ENCODE peak calls at places on chromosome 3, in nine cellular contexts. One of them, this sample, is unnamed.

GRCh38 chr3:106755336-106755735 is 621.9 kb upstream of the CCDC54 start:
- DNase-seq in H1: no peak
- DNase-seq in HCT116: no peak
- DNase-seq in ovary: no peak
- DNase-seq in tibial nerve: no peak
- DNase-seq in uterus: no peak
- DNase-seq in testis: no peak
- DNase-seq in right lobe of liver: no peak
- DNase-seq in body of pancreas: no peak
- DNase-seq in this sample: no peak

GRCh38 chr3:105353485-105354161 is 13.1 kb upstream of the ALCAM start:
- DNase-seq in H1: no peak
- DNase-seq in HCT116: no peak
- DNase-seq in ovary: no peak
- DNase-seq in tibial nerve: no peak
- DNase-seq in uterus: no peak
- DNase-seq in testis: peak; percentile 18
- DNase-seq in right lobe of liver: no peak
- DNase-seq in body of pancreas: peak; percentile 13
- DNase-seq in this sample: no peak

GRCh38 chr3:112007641-112008040 is 8.9 kb downstream of the TAGLN3 start:
- DNase-seq in H1: no peak
- DNase-seq in HCT116: no peak
- DNase-seq in ovary: no peak
- DNase-seq in tibial nerve: peak; percentile 32
- DNase-seq in uterus: no peak
- DNase-seq in testis: no peak
- DNase-seq in right lobe of liver: no peak
- DNase-seq in body of pancreas: no peak
- DNase-seq in this sample: no peak

GRCh38 chr3:114904633-114905032 is 242.5 kb downstream of the ZBTB20 start:
- DNase-seq in H1: no peak
- DNase-seq in HCT116: no peak
- DNase-seq in ovary: no peak
- DNase-seq in tibial nerve: no peak
- DNase-seq in uterus: no peak
- DNase-seq in testis: no peak
- DNase-seq in right lobe of liver: no peak
- DNase-seq in body of pancreas: no peak
- DNase-seq in this sample: no peak

GRCh38 chr3:9033867-9034266 is 70.6 kb upstream of the RAD18 start:
- DNase-seq in H1: no peak
- DNase-seq in HCT116: no peak
- DNase-seq in ovary: no peak
- DNase-seq in tibial nerve: no peak
- DNase-seq in uterus: no peak
- DNase-seq in testis: no peak
- DNase-seq in right lobe of liver: no peak
- DNase-seq in body of pancreas: no peak
- DNase-seq in this sample: no peak

GRCh38 chr3:147758786-147759185 is 349.6 kb downstream of the ZIC1 start:
- DNase-seq in H1: no peak
- DNase-seq in HCT116: no peak
- DNase-seq in ovary: no peak
- DNase-seq in tibial nerve: peak; percentile 4
- DNase-seq in uterus: no peak
- DNase-seq in testis: no peak
- DNase-seq in right lobe of liver: no peak
- DNase-seq in body of pancreas: no peak
- DNase-seq in this sample: no peak

GRCh38 chr3:42489116-42489936 is 13.1 kb upstream of the VIPR1 start:
- DNase-seq in H1: no peak
- DNase-seq in HCT116: no peak
- DNase-seq in ovary: no peak
- DNase-seq in tibial nerve: no peak
- DNase-seq in uterus: no peak
- DNase-seq in testis: peak; percentile 53
- DNase-seq in right lobe of liver: peak; percentile 36
- DNase-seq in body of pancreas: peak; percentile 18
- DNase-seq in this sample: peak; percentile 73

GRCh38 chr3:100611221-100611620 is 1.8 kb downstream of the ADGRG7 start:
- DNase-seq in H1: no peak
- DNase-seq in HCT116: no peak
- DNase-seq in ovary: no peak
- DNase-seq in tibial nerve: no peak
- DNase-seq in uterus: no peak
- DNase-seq in testis: no peak
- DNase-seq in right lobe of liver: no peak
- DNase-seq in body of pancreas: no peak
- DNase-seq in this sample: no peak

GRCh38 chr3:133238015-133238414 is 161.8 kb upstream of the BFSP2 start:
- DNase-seq in H1: no peak
- DNase-seq in HCT116: no peak
- DNase-seq in ovary: no peak
- DNase-seq in tibial nerve: no peak
- DNase-seq in uterus: no peak
- DNase-seq in testis: no peak
- DNase-seq in right lobe of liver: no peak
- DNase-seq in body of pancreas: no peak
- DNase-seq in this sample: no peak

GRCh38 chr3:141845407-141846049 is 30.9 kb upstream of the ATP1B3 start:
- DNase-seq in H1: peak; percentile 34
- DNase-seq in HCT116: no peak
- DNase-seq in ovary: no peak
- DNase-seq in tibial nerve: no peak
- DNase-seq in uterus: no peak
- DNase-seq in testis: peak; percentile 33
- DNase-seq in right lobe of liver: no peak
- DNase-seq in body of pancreas: no peak
- DNase-seq in this sample: no peak

GRCh38 chr3:190378240-190378891 is 9.6 kb upstream of the CLDN16 start:
- DNase-seq in H1: no peak
- DNase-seq in HCT116: no peak
- DNase-seq in ovary: no peak
- DNase-seq in tibial nerve: peak; percentile 62
- DNase-seq in uterus: peak; percentile 42
- DNase-seq in testis: no peak
- DNase-seq in right lobe of liver: peak; percentile 67
- DNase-seq in body of pancreas: no peak
- DNase-seq in this sample: no peak

GRCh38 chr3:48299746-48300361 is 33.6 kb downstream of the SPINK8 start:
- DNase-seq in H1: no peak
- DNase-seq in HCT116: no peak
- DNase-seq in ovary: no peak
- DNase-seq in tibial nerve: no peak
- DNase-seq in uterus: no peak
- DNase-seq in testis: no peak
- DNase-seq in right lobe of liver: no peak
- DNase-seq in body of pancreas: no peak
- DNase-seq in this sample: no peak

GRCh38 chr3:73026702-73027101 is 30.1 kb downstream of the PPP4R2 start:
- DNase-seq in H1: no peak
- DNase-seq in HCT116: no peak
- DNase-seq in ovary: no peak
- DNase-seq in tibial nerve: no peak
- DNase-seq in uterus: no peak
- DNase-seq in testis: no peak
- DNase-seq in right lobe of liver: no peak
- DNase-seq in body of pancreas: no peak
- DNase-seq in this sample: no peak

GRCh38 chr3:38307599-38307998 is 25.5 kb downstream of the SLC22A14 start:
- DNase-seq in H1: no peak
- DNase-seq in HCT116: no peak
- DNase-seq in ovary: no peak
- DNase-seq in tibial nerve: no peak
- DNase-seq in uterus: no peak
- DNase-seq in testis: no peak
- DNase-seq in right lobe of liver: no peak
- DNase-seq in body of pancreas: no peak
- DNase-seq in this sample: no peak

GRCh38 chr3:184198509-184198908 is 12.5 kb downstream of the ABCF3 start:
- DNase-seq in H1: no peak
- DNase-seq in HCT116: no peak
- DNase-seq in ovary: no peak
- DNase-seq in tibial nerve: no peak
- DNase-seq in uterus: no peak
- DNase-seq in testis: no peak
- DNase-seq in right lobe of liver: no peak
- DNase-seq in body of pancreas: no peak
- DNase-seq in this sample: no peak

GRCh38 chr3:123660900-123661299 is 76.0 kb upstream of the HACD2 start:
- DNase-seq in H1: no peak
- DNase-seq in HCT116: no peak
- DNase-seq in ovary: peak; percentile 98
- DNase-seq in tibial nerve: peak; percentile 89
- DNase-seq in uterus: peak; percentile 97
- DNase-seq in testis: peak; percentile 98
- DNase-seq in right lobe of liver: peak; percentile 87
- DNase-seq in body of pancreas: peak; percentile 88
- DNase-seq in this sample: peak; percentile 93

GRCh38 chr3:31748281-31749245 is 215.8 kb downstream of the STT3B start:
- DNase-seq in H1: no peak
- DNase-seq in HCT116: no peak
- DNase-seq in ovary: no peak
- DNase-seq in tibial nerve: no peak
- DNase-seq in uterus: no peak
- DNase-seq in testis: peak; percentile 53
- DNase-seq in right lobe of liver: no peak
- DNase-seq in body of pancreas: no peak
- DNase-seq in this sample: no peak

GRCh38 chr3:167450195-167450594 is 23.6 kb downstream of the SERPINI2 start:
- DNase-seq in H1: no peak
- DNase-seq in HCT116: no peak
- DNase-seq in ovary: no peak
- DNase-seq in tibial nerve: no peak
- DNase-seq in uterus: no peak
- DNase-seq in testis: no peak
- DNase-seq in right lobe of liver: no peak
- DNase-seq in body of pancreas: no peak
- DNase-seq in this sample: no peak

DNA sequence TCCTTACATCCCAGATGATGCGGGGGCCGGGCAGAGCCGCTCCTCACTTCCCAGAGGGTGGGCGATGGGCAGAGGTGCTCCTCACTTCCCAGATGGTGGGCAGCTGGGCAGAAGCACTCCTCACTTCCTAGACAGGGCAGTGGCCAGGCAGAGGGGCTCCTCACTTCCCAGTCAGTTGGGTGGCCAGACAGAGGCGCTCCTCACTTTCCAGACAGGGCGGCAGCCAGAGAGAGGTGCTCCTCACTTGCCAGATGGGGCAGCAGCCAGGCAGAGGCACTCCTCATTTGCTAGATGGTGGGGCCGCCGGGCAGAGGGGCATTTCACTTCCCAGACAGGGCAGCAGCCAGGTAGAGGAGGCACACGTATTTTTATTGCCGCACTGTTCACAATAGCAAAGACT is 622.0 kb upstream of the KCNMB2 start:
- DNase-seq in H1: no peak
- DNase-seq in HCT116: no peak
- DNase-seq in ovary: no peak
- DNase-seq in tibial nerve: no peak
- DNase-seq in uterus: no peak
- DNase-seq in testis: no peak
- DNase-seq in right lobe of liver: no peak
- DNase-seq in body of pancreas: no peak
- DNase-seq in this sample: no peak
- H3K9me3 ChIP-seq in H1: no peaks in the 10 kb centered on the region
- H3K9me3 ChIP-seq in HCT116: no peaks in the 10 kb centered on the region
- H3K9me3 ChIP-seq in ovary: no peaks in the 10 kb centered on the region
- H3K9me3 ChIP-seq in tibial nerve: no peaks in the 10 kb centered on the region
- H3K9me3 ChIP-seq in uterus: no peaks in the 10 kb centered on the region
- H3K9me3 ChIP-seq in testis: no peaks in the 10 kb centered on the region
- H3K9me3 ChIP-seq in right lobe of liver: no peaks in the 10 kb centered on the region
- H3K9me3 ChIP-seq in body of pancreas: no peaks in the 10 kb centered on the region
- H3K9me3 ChIP-seq in this sample: no peaks in the 10 kb centered on the region

GRCh38 chr3:194333212-194333980 is 17.7 kb downstream of the CPN2 start:
- DNase-seq in H1: peak; percentile 50
- DNase-seq in HCT116: peak; percentile 76
- DNase-seq in ovary: peak; percentile 93
- DNase-seq in tibial nerve: peak; percentile 89
- DNase-seq in uterus: peak; percentile 89
- DNase-seq in testis: peak; percentile 94
- DNase-seq in right lobe of liver: peak; percentile 93
- DNase-seq in body of pancreas: peak; percentile 84
- DNase-seq in this sample: peak; percentile 90
- TF ChIP-seq POLR2A in H1: no peak
- TF ChIP-seq POLR2A in HCT116: no peak
- TF ChIP-seq POLR2A in ovary: no peak
- TF ChIP-seq POLR2A in tibial nerve: no peak
- TF ChIP-seq POLR2A in uterus: no peak
- TF ChIP-seq POLR2A in testis: no peak
- TF ChIP-seq POLR2A in right lobe of liver: peak; percentile 15
- TF ChIP-seq POLR2A in body of pancreas: no peak
- TF ChIP-seq POLR2A in this sample: no peak

GRCh38 chr3:146100180-146100579 is 60.8 kb downstream of the PLOD2 start:
- DNase-seq in H1: no peak
- DNase-seq in HCT116: no peak
- DNase-seq in ovary: no peak
- DNase-seq in tibial nerve: no peak
- DNase-seq in uterus: no peak
- DNase-seq in testis: no peak
- DNase-seq in right lobe of liver: no peak
- DNase-seq in body of pancreas: no peak
- DNase-seq in this sample: no peak

GRCh38 chr3:146100825-146101444 is 60.0 kb downstream of the PLOD2 start:
- DNase-seq in H1: no peak
- DNase-seq in HCT116: no peak
- DNase-seq in ovary: no peak
- DNase-seq in tibial nerve: no peak
- DNase-seq in uterus: no peak
- DNase-seq in testis: no peak
- DNase-seq in right lobe of liver: no peak
- DNase-seq in body of pancreas: no peak
- DNase-seq in this sample: no peak

GRCh38 chr3:146099316-146099715 is 61.7 kb downstream of the PLOD2 start:
- DNase-seq in H1: no peak
- DNase-seq in HCT116: no peak
- DNase-seq in ovary: no peak
- DNase-seq in tibial nerve: no peak
- DNase-seq in uterus: no peak
- DNase-seq in testis: no peak
- DNase-seq in right lobe of liver: no peak
- DNase-seq in body of pancreas: no peak
- DNase-seq in this sample: no peak

GRCh38 chr3:146104068-146104467 is 56.9 kb downstream of the PLOD2 start:
- DNase-seq in H1: no peak
- DNase-seq in HCT116: no peak
- DNase-seq in ovary: no peak
- DNase-seq in tibial nerve: no peak
- DNase-seq in uterus: no peak
- DNase-seq in testis: no peak
- DNase-seq in right lobe of liver: no peak
- DNase-seq in body of pancreas: no peak
- DNase-seq in this sample: no peak

GRCh38 chr3:146101538-146101937 is 59.4 kb downstream of the PLOD2 start:
- DNase-seq in H1: no peak
- DNase-seq in HCT116: no peak
- DNase-seq in ovary: no peak
- DNase-seq in tibial nerve: no peak
- DNase-seq in uterus: no peak
- DNase-seq in testis: no peak
- DNase-seq in right lobe of liver: no peak
- DNase-seq in body of pancreas: no peak
- DNase-seq in this sample: no peak
- H3K4me1 ChIP-seq in H1: no peaks in the 10 kb centered on the region
- H3K4me1 ChIP-seq in HCT116: no peaks in the 10 kb centered on the region
- H3K4me1 ChIP-seq in ovary: peaks cover 2% of the 10 kb centered on the region
- H3K4me1 ChIP-seq in tibial nerve: no peaks in the 10 kb centered on the region
- H3K4me1 ChIP-seq in uterus: no peaks in the 10 kb centered on the region
- H3K4me1 ChIP-seq in testis: no peaks in the 10 kb centered on the region
- H3K4me1 ChIP-seq in right lobe of liver: no peaks in the 10 kb centered on the region
- H3K4me1 ChIP-seq in body of pancreas: no peaks in the 10 kb centered on the region
- H3K4me1 ChIP-seq in this sample: no peaks in the 10 kb centered on the region

GRCh38 chr3:149833241-149833640 is 20.2 kb downstream of the RNF13 start:
- DNase-seq in H1: no peak
- DNase-seq in HCT116: no peak
- DNase-seq in ovary: no peak
- DNase-seq in tibial nerve: no peak
- DNase-seq in uterus: no peak
- DNase-seq in testis: no peak
- DNase-seq in right lobe of liver: no peak
- DNase-seq in body of pancreas: no peak
- DNase-seq in this sample: no peak
- H3K9me3 ChIP-seq in H1: peaks cover 36% of the 10 kb centered on the region
- H3K9me3 ChIP-seq in HCT116: peaks cover 20% of the 10 kb centered on the region
- H3K9me3 ChIP-seq in ovary: peaks cover 3% of the 10 kb centered on the region
- H3K9me3 ChIP-seq in tibial nerve: no peaks in the 10 kb centered on the region
- H3K9me3 ChIP-seq in uterus: peaks cover 11% of the 10 kb centered on the region
- H3K9me3 ChIP-seq in testis: no peaks in the 10 kb centered on the region
- H3K9me3 ChIP-seq in right lobe of liver: no peaks in the 10 kb centered on the region
- H3K9me3 ChIP-seq in body of pancreas: no peaks in the 10 kb centered on the region
- H3K9me3 ChIP-seq in this sample: peaks cover 26% of the 10 kb centered on the region